ENCODE peak calls at places on chromosome 7, in seven cellular contexts. K is nucleus accumbens; Z is activated T-cell treated with anti-CD3 and anti-CD28 coated beads for 48 hours; I is AML-193; T is activated naive CD4-positive, alpha-beta T cell; S is fibroblast of lung; D is astrocyte of the cerebellum. R is an unnamed sample.
A peak's percentile ranks its signal among the peaks of the same experiment; 100 is the strongest.

GRCh38 chr7:4479367-4480039 is 202.6 kb upstream of the FOXK1 start:
- DNase-seq in K (no peak), T (no peak), S (peak; percentile 44), I (peak; percentile 45), Z (peak; percentile 1), D (peak; percentile 28), R (peak; percentile 63)

GRCh38 chr7:116731019-116731388 is 59.0 kb downstream of the MET start:
- DNase-seq in K (no peak), S (no peak), T (no peak), D (no peak), Z (no peak), I (no peak), R (no peak)

GRCh38 chr7:30896041-30896440 is 15.6 kb upstream of the AQP1 start:
- DNase-seq in T (no peak), Z (no peak), D (no peak), I (no peak), K (no peak), S (no peak), R (peak; percentile 32)

GRCh38 chr7:117645456-117646181 is 165.8 kb downstream of the CFTR start:
- DNase-seq in K (no peak), T (no peak), I (peak; percentile 2), D (peak; percentile 43), Z (no peak), S (peak; percentile 90), R (no peak)

GRCh38 chr7:924541-925231 is 29.8 kb downstream of the ADAP1 start:
- DNase-seq in S (peak; percentile 27), D (no peak), T (no peak), Z (peak; percentile 74), K (no peak), I (no peak), R (no peak)

GRCh38 chr7:132256721-132257212 is 319.5 kb downstream of the PLXNA4 start:
- DNase-seq in K (no peak), D (no peak), I (no peak), T (no peak), S (no peak), Z (no peak), R (no peak)

GRCh38 chr7:38748056-38748610 is 117.0 kb upstream of the AMPH start:
- DNase-seq in D (no peak), T (no peak), I (no peak), K (no peak), Z (no peak), S (peak; percentile 12), R (no peak)

GRCh38 chr7:19872094-19872493 is 98.7 kb upstream of the TMEM196 start:
- DNase-seq in I (no peak), S (no peak), D (no peak), Z (no peak), T (no peak), K (no peak), R (no peak)

GRCh38 chr7:45347804-45348203 is 190.2 kb downstream of the RAMP3 start:
- DNase-seq in S (peak; percentile 7), I (no peak), K (no peak), Z (no peak), D (no peak), T (no peak), R (no peak)

GRCh38 chr7:95011156-95011928 is 103.9 kb downstream of the PPP1R9A start:
- DNase-seq in S (peak; percentile 91), T (no peak), D (peak; percentile 77), Z (no peak), K (no peak), I (no peak), R (no peak)

GRCh38 chr7:159008055-159008405 is 136.6 kb downstream of the VIPR2 start:
- DNase-seq in I (no peak), T (no peak), S (no peak), Z (no peak), K (no peak), D (no peak), R (no peak)

GRCh38 chr7:96786261-96786997 is 76.8 kb upstream of the SEM1 start:
- DNase-seq in D (no peak), T (no peak), I (no peak), K (no peak), Z (no peak), S (no peak), R (no peak)

GRCh38 chr7:26700893-26701292 is 163.5 kb downstream of the SKAP2 start:
- DNase-seq in T (no peak), K (no peak), Z (no peak), D (no peak), I (no peak), S (no peak), R (no peak)

GRCh38 chr7:36971515-36972139 is 247.3 kb upstream of the AOAH start:
- DNase-seq in S (no peak), I (no peak), Z (no peak), T (no peak), D (no peak), K (no peak), R (no peak)

GRCh38 chr7:13414661-13415105 is 574.8 kb downstream of the ETV1 start:
- DNase-seq in Z (no peak), S (peak; percentile 62), D (peak; percentile 64), I (no peak), K (no peak), T (no peak), R (no peak)

GRCh38 chr7:122844191-122844988 is 41.9 kb downstream of the CADPS2 start:
- DNase-seq in S (no peak), K (no peak), I (no peak), D (no peak), T (no peak), Z (no peak), R (no peak)

GRCh38 chr7:138125598-138126111 is 49.4 kb downstream of the AKR1D1 start:
- DNase-seq in Z (no peak), K (no peak), D (no peak), T (no peak), S (peak; percentile 74), I (no peak), R (no peak)

R was measured in NCI-H1048.